ENCODE peak calls at places on chromosomes 12 and 14, in nine cellular contexts. C, X, W, U, N, J, K, V and T are unnamed samples.

GRCh38 chr14:104912053-104912452 is 12.6 kb upstream of the PLD4 start:
- DNase-seq in K (no peak), V (no peak), W (no peak), U (no peak), N (no peak), X (no peak), J (no peak), C (no peak), T (no peak)

GRCh38 chr12:12172106-12172511 is 94.7 kb downstream of the LRP6 start:
- DNase-seq in U (no peak), W (peak), V (no peak), J (no peak), K (no peak), X (no peak), C (no peak), N (no peak), T (no peak)

GRCh38 chr14:104955396-104955770 is 22.8 kb downstream of the AHNAK2 start:
- DNase-seq in X (no peak), W (no peak), C (no peak), J (no peak), V (no peak), N (no peak), U (no peak), K (no peak), T (no peak)

GRCh38 chr12:55955800-55956508 is 9.9 kb downstream of the PMEL start:
- DNase-seq in V (peak), K (no peak), U (no peak), W (no peak), N (peak), X (peak), J (peak), C (peak), T (no peak)

GRCh38 chr12:122184522-122184921 is 1.6 kb downstream of the LRRC43 start:
- DNase-seq in X (no peak), W (no peak), C (no peak), U (no peak), N (no peak), J (no peak), V (no peak), K (no peak), T (no peak)

GRCh38 chr14:104226421-104227385 is 88.3 kb downstream of the KIF26A start:
- DNase-seq in X (no peak), J (no peak), N (peak), W (no peak), C (no peak), U (peak), K (no peak), V (no peak), T (no peak)

GRCh38 chr12:53219956-53220856 is 11.8 kb downstream of the RARG start:
- DNase-seq in W (no peak), X (peak), V (peak), K (no peak), U (peak), N (peak), C (peak), J (peak), T (no peak)

GRCh38 chr12:105562727-105563072 is 232.2 kb downstream of the C12orf75 start:
- DNase-seq in C (no peak), J (no peak), V (no peak), K (no peak), W (no peak), X (peak), U (no peak), N (peak), T (no peak)

GRCh38 chr14:76810953-76811400 is 1.7 kb downstream of the ANGEL1 start:
- DNase-seq in W (no peak), X (no peak), V (peak), J (no peak), U (no peak), C (peak), K (peak), N (peak), T (no peak)

GRCh38 chr12:52434096-52434733 is at the start of gene KRT75:
- DNase-seq in C (no peak), X (no peak), W (no peak), N (no peak), J (no peak), K (no peak), V (no peak), U (no peak), T (no peak)

GRCh38 chr12:15846887-15847286 is 35.3 kb upstream of the STRAP start:
- DNase-seq in W (no peak), J (no peak), K (no peak), X (no peak), C (no peak), N (no peak), U (peak), V (no peak), T (no peak)

GRCh38 chr14:59688224-59689170 is 111.9 kb upstream of the CCDC175 start:
- DNase-seq in W (no peak), X (peak), J (peak), K (no peak), N (peak), C (peak), V (peak), U (no peak), T (no peak)

GRCh38 chr12:49201595-49202295 is 12.9 kb upstream of the TUBA1A start:
- DNase-seq in V (no peak), W (no peak), U (no peak), X (no peak), C (peak), K (no peak), J (no peak), N (no peak), T (no peak)

GRCh38 chr12:38269897-38270296 is 46.7 kb upstream of the ALG10B start:
- DNase-seq in V (no peak), W (no peak), J (no peak), C (no peak), U (no peak), K (no peak), X (no peak), N (no peak), T (no peak)

GRCh38 chr14:105498430-105499255 is 7.6 kb downstream of the TEDC1 start:
- DNase-seq in X (no peak), W (no peak), K (no peak), C (no peak), N (no peak), V (no peak), U (peak), J (no peak), T (no peak)

GRCh38 chr14:72514660-72515025 is 379.3 kb downstream of the DPF3 start:
- DNase-seq in W (no peak), K (no peak), C (no peak), N (no peak), U (no peak), J (no peak), V (no peak), X (no peak), T (no peak)

GRCh38 chr12:77772606-77773298 is 57.9 kb upstream of the NAV3 start:
- DNase-seq in X (no peak), K (no peak), V (no peak), J (no peak), C (no peak), N (no peak), W (no peak), U (no peak), T (no peak)

GRCh38 chr14:105387530-105387922 is 10.8 kb upstream of the TEX22 start:
- DNase-seq in V (no peak), N (no peak), W (no peak), K (no peak), C (no peak), X (no peak), U (no peak), J (no peak), T (no peak)

GRCh38 chr12:55642275-55643068 is 5.8 kb downstream of the OR10P1 start:
- DNase-seq in X (no peak), C (no peak), J (no peak), W (no peak), N (no peak), V (no peak), K (no peak), U (no peak), T (no peak)

GRCh38 chr14:101219896-101220703 is 316.6 kb upstream of the RTL1 start:
- DNase-seq in V (no peak), U (peak), W (no peak), J (no peak), K (peak), N (no peak), C (no peak), X (peak), T (no peak)

GRCh38 chr12:84397846-84398245 is 514.8 kb downstream of the SLC6A15 start:
- DNase-seq in J (no peak), U (no peak), W (no peak), C (no peak), K (no peak), V (no peak), X (no peak), N (no peak), T (no peak)

GRCh38 chr12:52825961-52826360 is 8.2 kb downstream of the KRT79 start:
- DNase-seq in W (no peak), C (no peak), U (no peak), V (no peak), N (no peak), J (no peak), X (no peak), K (no peak), T (no peak)

GRCh38 chr14:104322531-104323466 is 184.4 kb downstream of the KIF26A start:
- DNase-seq in N (no peak), K (no peak), X (peak), U (peak), V (no peak), J (no peak), W (no peak), C (no peak), T (no peak)

GRCh38 chr12:20486233-20486632 is 117.9 kb downstream of the PDE3A start:
- DNase-seq in J (no peak), V (no peak), X (no peak), N (no peak), C (no peak), U (no peak), K (no peak), W (no peak), T (no peak)

GRCh38 chr14:50057331-50057730 is 59.0 kb downstream of the VCPKMT start:
- DNase-seq in U (no peak), W (no peak), X (no peak), V (no peak), J (no peak), K (no peak), N (no peak), C (no peak), T (no peak)

GRCh38 chr14:22556990-22557623 is 31.9 kb downstream of the DAD1 start:
- DNase-seq in X (peak), K (no peak), N (peak), W (no peak), U (peak), C (peak), J (peak), V (peak), T (peak)

GRCh38 chr14:103065861-103066260 is 8.5 kb upstream of the CDC42BPB start:
- DNase-seq in N (no peak), C (no peak), K (no peak), J (no peak), W (no peak), V (no peak), X (no peak), U (peak), T (no peak)

GRCh38 chr12:66500094-66500493 is 178.8 kb downstream of the GRIP1 start:
- DNase-seq in N (no peak), U (no peak), C (no peak), K (no peak), J (no peak), V (no peak), X (no peak), W (no peak), T (no peak)

GRCh38 chr14:95078841-95079240 is 78.5 kb downstream of the DICER1 start:
- DNase-seq in C (no peak), X (no peak), K (no peak), U (no peak), W (no peak), V (no peak), J (no peak), N (no peak), T (no peak)

GRCh38 chr12:70637286-70637685 is at the start of gene PTPRB:
- DNase-seq in U (no peak), N (no peak), V (no peak), X (no peak), J (no peak), K (no peak), W (no peak), C (no peak), T (no peak)

GRCh38 chr14:52286659-52287649 is 19.5 kb downstream of the PTGDR start:
- DNase-seq in X (no peak), N (no peak), W (no peak), U (no peak), J (no peak), V (no peak), K (no peak), C (no peak), T (no peak)

GRCh38 chr12:7927470-7927869 is 8.5 kb downstream of the SLC2A3 start:
- DNase-seq in U (no peak), J (no peak), N (no peak), C (no peak), W (no peak), K (no peak), X (no peak), V (no peak), T (no peak)

GRCh38 chr12:7917392-7918267 is 18.4 kb downstream of the SLC2A3 start:
- DNase-seq in U (no peak), J (no peak), V (no peak), K (no peak), W (no peak), X (no peak), C (no peak), N (no peak), T (no peak)

GRCh38 chr12:7929069-7929792 is 6.8 kb downstream of the SLC2A3 start:
- DNase-seq in C (no peak), W (no peak), V (no peak), N (no peak), J (no peak), K (no peak), X (no peak), U (no peak), T (no peak)

GRCh38 chr12:7923241-7924236 is 12.4 kb downstream of the SLC2A3 start:
- DNase-seq in V (no peak), C (no peak), J (no peak), K (no peak), X (no peak), U (no peak), N (no peak), W (no peak), T (no peak)
- H3K4me3 ChIP-seq in V (no peak), C (no peak), J (no peak), K (no peak), X (no peak), U (no peak), N (no peak), W (no peak), T (no peak)

DNA sequence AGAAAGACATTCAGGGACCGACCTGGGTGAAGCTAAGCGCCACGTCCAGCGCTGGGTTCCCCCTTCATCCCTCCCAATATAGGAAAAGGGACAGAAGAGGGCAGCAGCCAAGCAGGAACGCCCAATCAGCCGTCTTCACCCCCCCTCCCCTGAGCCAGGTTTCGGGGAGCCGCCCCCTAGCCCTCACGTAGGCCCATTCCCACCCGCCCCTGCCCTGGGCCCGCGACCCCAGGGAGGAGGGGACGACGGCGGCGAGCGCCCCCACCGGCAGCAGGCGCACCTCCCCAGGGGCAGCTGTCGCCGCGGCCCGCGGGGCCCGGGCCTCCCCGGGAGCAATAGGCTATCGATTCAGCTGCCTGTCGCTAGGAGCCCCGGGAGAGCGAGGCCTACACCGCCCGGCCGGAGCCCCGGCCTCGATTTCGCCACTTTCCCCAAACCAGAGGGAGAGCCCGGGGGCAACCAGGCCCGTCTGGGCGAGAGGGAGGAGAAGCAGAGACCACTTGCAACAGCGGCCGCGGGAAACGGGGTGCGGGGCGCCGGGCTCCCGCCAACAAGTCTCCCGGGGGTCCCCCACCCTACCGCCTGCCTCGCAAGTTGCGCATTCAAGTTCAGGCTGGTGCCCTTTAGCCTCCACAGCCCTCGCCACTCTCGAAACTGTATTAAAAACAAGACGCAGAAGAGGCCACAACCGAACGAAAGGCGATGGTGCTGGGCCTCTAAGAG is 1.3 kb downstream of the DCAF5 start:
- DNase-seq in X (peak), V (peak), U (peak), J (peak), C (peak), K (no peak), N (peak), W (no peak), T (peak)
- TF ChIP-seq POLR2AphosphoS5 in X (no peak), V (no peak), U (peak), J (peak), C (no peak), K (peak), N (peak), W (no peak), T (no peak)

DNA sequence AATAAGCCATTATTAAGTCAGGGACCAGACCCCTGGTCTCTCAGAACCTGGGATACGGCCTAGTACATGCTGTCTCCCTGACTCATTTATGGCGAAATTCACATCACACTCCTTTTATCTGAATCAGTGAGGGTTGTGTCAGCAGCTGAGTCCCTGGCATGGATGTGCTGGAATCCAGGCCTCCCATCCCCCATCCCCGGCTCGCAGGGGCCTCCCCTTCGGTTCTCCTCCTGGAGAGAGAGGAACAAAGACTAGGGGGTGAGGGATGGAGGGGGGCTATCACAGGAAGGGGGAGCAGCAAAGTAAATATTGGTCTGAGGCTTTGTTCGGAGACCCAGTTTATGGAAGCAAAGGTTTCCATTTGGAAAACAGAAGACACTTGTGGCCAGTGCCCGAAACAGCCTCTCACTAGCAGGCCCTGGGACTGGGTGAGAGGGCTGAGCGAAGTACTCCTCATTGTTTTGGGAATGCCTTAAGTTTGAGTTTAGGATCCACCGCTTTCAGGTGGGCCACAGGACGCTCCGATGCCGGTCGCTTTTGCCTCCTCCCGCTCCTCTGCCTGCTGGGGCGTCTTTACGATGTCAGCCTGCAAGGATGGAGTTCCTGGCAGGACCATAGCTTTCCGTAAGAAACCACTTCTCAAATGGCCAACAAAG is 145.0 kb downstream of the PRKCH start:
- DNase-seq in X (no peak), C (no peak), W (no peak), U (peak), N (peak), V (peak), K (peak), J (no peak), T (no peak)
- TF ChIP-seq EP300 in X (peak), C (no peak), W (no peak), U (peak), N (no peak), V (no peak), K (peak), J (no peak), T (peak)

DNA sequence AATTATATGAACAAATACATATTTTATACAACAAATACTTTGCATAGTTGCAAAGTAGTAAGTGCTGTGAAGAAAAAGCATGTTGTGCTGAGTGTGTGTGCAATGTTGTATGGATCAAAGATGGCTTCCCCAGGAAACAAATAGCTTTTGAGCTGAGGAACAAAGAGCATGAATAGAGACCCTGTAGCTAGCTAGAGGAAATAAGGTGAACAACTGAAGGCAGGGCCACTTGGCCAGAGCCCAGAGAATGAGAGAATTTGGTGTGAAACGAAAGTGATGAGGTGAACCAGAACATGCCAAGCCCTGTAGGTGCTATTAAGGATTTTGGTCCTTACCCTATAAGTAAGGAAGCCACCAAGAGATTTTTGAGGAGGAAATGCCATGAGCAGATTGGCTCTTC is 17.1 kb downstream of the DYRK2 start:
- DNase-seq in X (no peak), C (no peak), U (no peak), J (no peak), V (no peak), N (no peak), W (no peak), K (no peak), T (no peak)
- H3K4me3 ChIP-seq in X (no peak), C (no peak), U (no peak), J (no peak), V (no peak), N (no peak), W (no peak), K (no peak), T (no peak)

GRCh38 chr14:54565236-54566151 is 1.4 kb upstream of the SAMD4A start:
- DNase-seq in U (peak), V (peak), N (peak), J (peak), X (peak), K (peak), W (no peak), C (peak), T (peak)
- TF ChIP-seq POLR2AphosphoS5 in U (peak), V (peak), N (peak), J (peak), X (peak), K (peak), W (no peak), C (peak), T (peak)

GRCh38 chr14:54275997-54276396 is 120.8 kb upstream of the CDKN3 start:
- DNase-seq in V (no peak), U (no peak), J (no peak), X (no peak), W (no peak), K (no peak), N (no peak), C (peak), T (no peak)
- TF ChIP-seq EP300 in V (no peak), U (no peak), J (no peak), X (no peak), W (no peak), K (no peak), N (no peak), C (no peak), T (no peak)

GRCh38 chr14:31993521-31993941 is 83.6 kb upstream of the ARHGAP5 start:
- DNase-seq in W (no peak), U (no peak), K (no peak), N (no peak), X (no peak), V (no peak), C (no peak), J (no peak), T (no peak)

GRCh38 chr14:31990183-31990862 is 86.8 kb upstream of the ARHGAP5 start:
- DNase-seq in J (no peak), K (no peak), X (no peak), U (no peak), W (no peak), C (no peak), N (no peak), V (no peak), T (no peak)

GRCh38 chr14:31988237-31988636 is 88.9 kb upstream of the ARHGAP5 start:
- DNase-seq in C (no peak), N (no peak), J (no peak), V (peak), W (no peak), X (no peak), U (no peak), K (no peak), T (no peak)

GRCh38 chr14:31992051-31992450 is 85.1 kb upstream of the ARHGAP5 start:
- DNase-seq in U (no peak), W (no peak), V (no peak), K (no peak), X (no peak), C (no peak), J (no peak), N (no peak), T (no peak)

DNA sequence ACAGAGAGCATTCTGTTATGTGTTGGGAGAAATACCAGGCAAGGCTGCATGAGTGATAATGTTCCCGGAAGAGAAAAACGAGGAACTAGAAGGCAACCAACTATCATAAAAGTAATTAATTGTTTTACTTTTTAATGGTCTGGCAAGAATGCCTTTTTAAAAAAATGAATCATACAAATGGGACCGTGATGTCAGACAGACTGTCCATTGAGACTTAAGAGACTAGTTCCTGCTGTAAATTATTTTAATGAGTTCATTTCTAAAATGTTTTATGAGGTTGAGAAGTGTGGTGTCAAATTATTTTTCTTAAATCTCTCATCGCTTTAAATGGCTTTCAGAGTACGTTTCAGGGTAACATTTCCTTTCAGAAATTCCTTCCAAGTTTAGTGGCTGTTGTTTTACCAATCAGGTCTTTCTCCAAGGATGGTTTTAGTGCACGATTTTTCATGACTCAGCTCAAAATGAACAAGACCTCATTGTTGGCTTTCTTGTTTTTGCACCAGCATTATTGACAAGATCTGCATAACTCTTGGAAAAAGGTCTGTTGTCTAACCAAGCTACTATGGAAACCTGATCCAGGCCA is 86.1 kb upstream of the ARHGAP5 start:
- DNase-seq in W (no peak), C (no peak), U (no peak), N (no peak), X (no peak), K (no peak), J (no peak), V (peak), T (no peak)
- H3K4me3 ChIP-seq in W (no peak), C (no peak), U (no peak), N (no peak), X (no peak), K (no peak), J (no peak), V (no peak), T (no peak)